ENCODE peak calls at places on chromosomes 6 and 20, in nine cellular contexts. Q is PC-9; X is stimulated activated CD4-positive, alpha-beta T cell treated with anti-CD3 and anti-CD28 coated beads, Interleukin-4, amount 100 ng/mL, for 24 hours; E is mucosa of descending colon; H is ELR; K is activated CD4-positive, CD25-positive, alpha-beta regulatory T cell; F is activated CD8-positive, alpha-beta memory T cell treated with anti-CD3 and anti-CD28 coated beads for 48 hours; N is H9; M is bronchial epithelial cell. C is an unnamed sample.

GRCh38 chr20:63280929-63281545 is 8.4 kb downstream of the ARFGAP1 start:
- DNase-seq in H (peak), Q (no peak), K (no peak), N (peak), E (no peak), F (no peak), M (no peak), X (no peak), C (no peak)

GRCh38 chr20:23048283-23049200 is 930 bp downstream of the THBD start:
- DNase-seq in E (peak), F (no peak), X (no peak), Q (peak), M (peak), K (no peak), H (peak), N (peak), C (peak)

GRCh38 chr20:60254901-60255411 is 296.7 kb downstream of the CDH26 start:
- DNase-seq in Q (no peak), F (no peak), H (peak), X (no peak), E (no peak), M (no peak), K (no peak), N (no peak), C (peak)

GRCh38 chr20:38435555-38435939 is 419 bp upstream of the SNHG17 start:
- DNase-seq in H (peak), E (no peak), M (peak), N (no peak), F (no peak), Q (no peak), X (no peak), K (no peak), C (no peak)

GRCh38 chr20:59774204-59774641 is 159.2 kb downstream of the SYCP2 start:
- DNase-seq in E (no peak), K (no peak), Q (no peak), F (no peak), N (peak), M (no peak), X (no peak), H (no peak), C (no peak)

GRCh38 chr6:17466707-17467106 is 73.3 kb downstream of the CAP2 start:
- DNase-seq in M (peak), X (no peak), E (no peak), Q (no peak), F (no peak), K (no peak), N (no peak), H (peak), C (no peak)

GRCh38 chr6:122669868-122670267 is 59.7 kb downstream of the PKIB start:
- DNase-seq in Q (no peak), M (peak), N (no peak), F (no peak), H (no peak), E (no peak), X (no peak), K (no peak), C (no peak)

GRCh38 chr6:11278207-11278559 is 45.7 kb upstream of the NEDD9 start:
- DNase-seq in M (peak), Q (no peak), H (no peak), K (no peak), N (no peak), E (no peak), X (peak), F (no peak), C (no peak)

GRCh38 chr6:36616888-36617521 is 22.8 kb downstream of the SRSF3 start:
- DNase-seq in M (peak), F (no peak), K (no peak), N (no peak), Q (peak), X (no peak), H (peak), E (peak), C (peak)

GRCh38 chr6:112241820-112242443 is 12.4 kb downstream of the LAMA4 start:
- DNase-seq in E (no peak), N (no peak), Q (no peak), M (no peak), H (no peak), F (no peak), K (no peak), X (no peak), C (no peak)

GRCh38 chr20:53828673-53829085 is 235.0 kb upstream of the ZNF217 start:
- DNase-seq in N (no peak), M (peak), H (peak), Q (peak), F (no peak), E (no peak), X (no peak), K (no peak), C (peak)

GRCh38 chr6:161844804-161845203 is 570.9 kb upstream of the AGPAT4 start:
- DNase-seq in N (no peak), Q (no peak), X (no peak), F (no peak), H (no peak), E (no peak), M (no peak), K (no peak), C (no peak)

GRCh38 chr6:164108869-164109769 is 694.6 kb downstream of the QKI start:
- DNase-seq in K (no peak), H (peak), Q (no peak), E (no peak), M (peak), X (no peak), N (no peak), F (no peak), C (peak)

GRCh38 chr6:56787209-56787608 is 144.5 kb upstream of the DST start:
- DNase-seq in M (no peak), H (no peak), N (no peak), K (no peak), Q (no peak), X (no peak), F (no peak), E (no peak), C (no peak)

GRCh38 chr6:168209420-168209819 is 110.2 kb downstream of the DACT2 start:
- DNase-seq in X (no peak), N (no peak), K (no peak), F (no peak), M (no peak), H (no peak), Q (no peak), E (no peak), C (no peak)

GRCh38 chr6:35972471-35972985 is 51.6 kb upstream of the SRPK1 start:
- DNase-seq in H (peak), X (no peak), N (peak), E (no peak), Q (no peak), F (no peak), M (no peak), K (no peak), C (no peak)

GRCh38 chr20:63317601-63318291 is 24.8 kb downstream of the COL20A1 start:
- DNase-seq in F (no peak), N (no peak), Q (no peak), H (no peak), X (no peak), K (no peak), M (no peak), E (peak), C (no peak)

GRCh38 chr6:11918739-11919605 is 93.1 kb upstream of the HIVEP1 start:
- DNase-seq in H (peak), Q (no peak), F (no peak), E (no peak), K (no peak), M (no peak), X (no peak), N (no peak), C (no peak)

GRCh38 chr6:149769676-149770075 is 20.1 kb downstream of the PCMT1 start:
- DNase-seq in H (no peak), X (no peak), E (no peak), F (no peak), K (no peak), M (no peak), N (no peak), Q (no peak), C (no peak)

C was measured in body of pancreas.